ENCODE peak calls at places on chromosome X, in five cellular contexts. B is HCT116, L is mesothelial cell of epicardium, C is lower leg skin, D is Panc1. E is an unnamed sample.

GRCh38 chrX:129612396-129612795 is 42.4 kb downstream of the APLN start:
- DNase-seq in B (no peak), L (no peak), C (no peak), D (no peak), E (no peak)

GRCh38 chrX:43969504-43970501 is 3.4 kb downstream of the NDP start:
- DNase-seq in B (no peak), L (no peak), C (no peak), D (no peak), E (no peak)

GRCh38 chrX:39877919-39878318 is 219.8 kb downstream of the BCOR start:
- DNase-seq in B (no peak), L (no peak), C (no peak), D (no peak), E (no peak)

GRCh38 chrX:6813836-6814370 is 279.0 kb upstream of the VCX3A start:
- DNase-seq in B (no peak), L (no peak), C (no peak), D (no peak), E (no peak)

GRCh38 chrX:134632386-134632785 is 25.9 kb downstream of the PLAC1 start:
- DNase-seq in B (no peak), L (no peak), C (peak; percentile 29), D (no peak), E (no peak)

GRCh38 chrX:37060999-37061398 is 52.8 kb downstream of the FAM47C start:
- DNase-seq in B (peak; percentile 26), L (no peak), C (no peak), D (peak; percentile 17), E (no peak)

GRCh38 chrX:39850630-39851152 is 247.1 kb downstream of the BCOR start:
- DNase-seq in B (no peak), L (no peak), C (no peak), D (no peak), E (no peak)

GRCh38 chrX:11164433-11164832 is 53.3 kb downstream of the HCCS start:
- DNase-seq in B (no peak), L (no peak), C (no peak), D (no peak), E (no peak)

GRCh38 chrX:72247206-72247944 is 8.5 kb upstream of the ERCC6L start:
- DNase-seq in B (no peak), L (no peak), C (no peak), D (no peak), E (no peak)

GRCh38 chrX:3712080-3712869 is 1.2 kb downstream of the PRKX start:
- DNase-seq in B (no peak), L (peak; percentile 45), C (no peak), D (no peak), E (no peak)

GRCh38 chrX:17519349-17519748 is 144.3 kb downstream of the NHS start:
- DNase-seq in B (no peak), L (no peak), C (peak; percentile 89), D (no peak), E (no peak)

GRCh38 chrX:140503714-140504351 is 1.0 kb downstream of the SOX3 start:
- DNase-seq in B (no peak), L (no peak), C (no peak), D (no peak), E (no peak)

GRCh38 chrX:54641530-54641929 is 111.5 kb downstream of the GNL3L start:
- DNase-seq in B (no peak), L (no peak), C (no peak), D (no peak), E (no peak)

GRCh38 chrX:130082244-130083106 is 27.8 kb downstream of the ELF4 start:
- DNase-seq in B (no peak), L (no peak), C (peak; percentile 92), D (no peak), E (no peak)

GRCh38 chrX:24168807-24169206 is 19.3 kb downstream of the ZFX start:
- DNase-seq in B (no peak), L (no peak), C (no peak), D (no peak), E (no peak)

GRCh38 chrX:13151806-13152510 is 107.5 kb upstream of the FAM9C start:
- DNase-seq in B (no peak), L (no peak), C (no peak), D (no peak), E (no peak)

GRCh38 chrX:97363843-97364242 is 480.1 kb downstream of the RPA4 start:
- DNase-seq in B (no peak), L (no peak), C (no peak), D (no peak), E (no peak)

GRCh38 chrX:7147978-7148824 is at the start of gene PUDP:
- DNase-seq in B (peak; percentile 37), L (peak; percentile 97), C (peak; percentile 96), D (no peak), E (peak; percentile 97)

GRCh38 chrX:31545726-31546125 is 473.9 kb upstream of the FTHL17 start:
- DNase-seq in B (no peak), L (no peak), C (no peak), D (no peak), E (no peak)

GRCh38 chrX:13750204-13750603 is 15.7 kb downstream of the OFD1 start:
- DNase-seq in B (peak; percentile 13), L (no peak), C (no peak), D (no peak), E (no peak)

GRCh38 chrX:47748576-47748975 is 88.1 kb upstream of the ZNF81 start:
- DNase-seq in B (no peak), L (no peak), C (no peak), D (no peak), E (no peak)

GRCh38 chrX:40131644-40132376 is 34.1 kb upstream of the BCOR start:
- DNase-seq in B (no peak), L (no peak), C (no peak), D (no peak), E (no peak)

GRCh38 chrX:65451663-65452062 is 82.9 kb downstream of the LAS1L start:
- DNase-seq in B (peak; percentile 6), L (no peak), C (no peak), D (peak; percentile 10), E (no peak)

GRCh38 chrX:70762285-70762684 is 146.2 kb downstream of the TEX11 start:
- DNase-seq in B (peak; percentile 12), L (no peak), C (no peak), D (no peak), E (no peak)
- TF ChIP-seq CTCF in B (peak; percentile 22), L (no peak), C (no peak), D (peak; percentile 35), E (no peak)

DNA sequence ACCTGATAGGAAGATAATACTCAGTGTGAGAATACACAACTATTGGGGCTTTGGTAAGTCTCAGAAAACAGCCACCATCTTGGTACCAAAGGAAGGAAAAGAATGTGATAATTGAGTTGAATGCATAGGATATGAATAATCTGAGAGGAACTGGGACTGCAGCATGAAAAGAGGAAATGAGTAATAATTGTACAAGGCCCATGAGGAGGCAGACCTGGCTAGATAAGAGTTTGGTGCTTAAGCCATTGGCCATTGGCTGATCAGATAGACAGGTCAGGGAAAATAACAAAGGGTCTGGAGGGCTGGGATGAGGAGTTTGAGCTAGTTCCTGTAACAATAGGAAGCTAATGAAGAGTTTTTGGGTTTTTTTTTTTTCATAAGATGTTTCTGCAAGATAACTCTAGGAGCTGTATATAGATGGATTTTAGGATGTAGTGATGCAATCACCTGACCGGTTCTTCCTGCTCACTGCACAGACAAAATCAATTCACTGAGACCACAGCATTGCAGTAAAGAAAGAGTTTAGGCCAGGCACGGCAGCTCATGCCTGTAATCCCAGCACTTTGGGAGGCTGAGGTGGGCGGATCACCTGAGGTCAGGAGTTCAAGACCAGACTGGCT is 5.3 kb upstream of the TRMT2B start:
- DNase-seq in B (no peak), L (no peak), C (no peak), D (peak; percentile 27), E (no peak)
- TF ChIP-seq CTCF in B (no peak), L (no peak), C (no peak), D (no peak), E (no peak)

GRCh38 chrX:8731579-8732395 is at the start of gene ANOS1:
- DNase-seq in B (no peak), L (peak; percentile 59), C (no peak), D (no peak), E (peak; percentile 80)

GRCh38 chrX:8726031-8726652 is 5.8 kb downstream of the ANOS1 start:
- DNase-seq in B (no peak), L (no peak), C (no peak), D (no peak), E (no peak)

GRCh38 chrX:8724176-8724757 is 7.7 kb downstream of the ANOS1 start:
- DNase-seq in B (no peak), L (no peak), C (no peak), D (no peak), E (no peak)

GRCh38 chrX:8730812-8731578 is 942 bp downstream of the ANOS1 start:
- DNase-seq in B (no peak), L (peak; percentile 44), C (no peak), D (no peak), E (no peak)

GRCh38 chrX:8728932-8729331 is 3.0 kb downstream of the ANOS1 start:
- DNase-seq in B (no peak), L (no peak), C (no peak), D (no peak), E (no peak)
- TF ChIP-seq CTCF in B (no peak), L (no peak), C (no peak), D (no peak), E (no peak)

GRCh38 chrX:68822641-68823410 is 6.0 kb upstream of the EFNB1 start:
- DNase-seq in B (peak; percentile 23), L (no peak), C (peak; percentile 85), D (no peak), E (no peak)

GRCh38 chrX:68824565-68825125 is 4.2 kb upstream of the EFNB1 start:
- DNase-seq in B (no peak), L (no peak), C (peak; percentile 72), D (no peak), E (no peak)

GRCh38 chrX:68826113-68826980 is 2.5 kb upstream of the EFNB1 start:
- DNase-seq in B (no peak), L (no peak), C (peak; percentile 77), D (no peak), E (peak; percentile 51)

GRCh38 chrX:68823413-68824151 is 5.2 kb upstream of the EFNB1 start:
- DNase-seq in B (no peak), L (no peak), C (peak; percentile 74), D (no peak), E (no peak)

GRCh38 chrX:68824152-68824433 is 4.7 kb upstream of the EFNB1 start:
- DNase-seq in B (no peak), L (no peak), C (peak; percentile 50), D (no peak), E (no peak)
- TF ChIP-seq CTCF in B (no peak), L (no peak), C (no peak), D (no peak), E (no peak)

DNA sequence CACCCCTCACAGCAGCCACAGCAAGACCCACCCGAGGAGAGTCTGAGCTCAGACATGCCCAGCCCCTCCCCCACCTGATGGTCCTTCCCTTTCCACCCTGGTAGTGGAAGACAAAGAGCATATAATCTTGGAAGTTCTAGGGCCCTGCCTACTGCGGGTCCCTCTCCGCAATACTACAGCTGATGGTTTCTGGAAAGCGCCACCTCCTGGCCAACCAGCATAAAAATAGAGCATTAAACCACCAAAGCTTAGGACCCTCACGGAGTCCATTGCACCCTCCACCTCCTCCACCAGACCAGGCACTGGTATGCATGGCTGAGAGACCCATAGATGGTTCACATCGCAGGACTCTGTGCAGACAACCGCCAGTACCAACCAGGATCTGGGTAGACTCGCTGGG is 78.2 kb downstream of the SH3BGRL start:
- DNase-seq in B (no peak), L (no peak), C (no peak), D (no peak), E (no peak)
- TF ChIP-seq CTCF in B (peak; percentile 22), L (no peak), C (no peak), D (peak; percentile 21), E (peak; percentile 29)

GRCh38 chrX:132740316-132741123 is 217.9 kb downstream of the HS6ST2 start:
- DNase-seq in B (no peak), L (no peak), C (no peak), D (peak; percentile 10), E (no peak)
- TF ChIP-seq CTCF in B (peak; percentile 61), L (peak; percentile 88), C (no peak), D (peak; percentile 80), E (peak; percentile 86)